ENCODE peak calls at places on chromosomes 6 and 20, in ten cellular contexts. H, L, W, A, C, S, R, I, U and M are unnamed samples.

GRCh38 chr6:31659649-31660223 is 842 bp downstream of the C6orf47 start:
- DNase-seq in H (no peak), U (peak; percentile 28), A (peak; percentile 23), I (peak; percentile 40), R (peak; percentile 64), C (no peak), S (peak; percentile 19), W (peak; percentile 25), L (peak; percentile 46), M (peak; percentile 23)

GRCh38 chr20:37777556-37777955 is 83.7 kb downstream of the CTNNBL1 start:
- DNase-seq in I (no peak), R (no peak), H (no peak), S (peak; percentile 16), L (no peak), A (peak; percentile 38), C (no peak), W (peak; percentile 17), U (no peak), M (no peak)

GRCh38 chr6:16949696-16950095 is 152.2 kb upstream of the STMND1 start:
- DNase-seq in U (no peak), I (no peak), S (peak; percentile 70), R (peak; percentile 48), W (peak; percentile 21), A (no peak), H (no peak), L (no peak), C (no peak), M (no peak)

GRCh38 chr6:25968769-25969168 is 6.2 kb downstream of the TRIM38 start:
- DNase-seq in W (peak; percentile 42), L (no peak), U (no peak), A (peak; percentile 17), I (no peak), S (no peak), R (peak; percentile 78), C (no peak), H (no peak), M (no peak)

GRCh38 chr6:156783958-156784357 is 6.8 kb downstream of the ARID1B start:
- DNase-seq in S (no peak), C (no peak), W (no peak), A (no peak), R (no peak), U (no peak), L (no peak), H (no peak), I (no peak), M (no peak)

GRCh38 chr20:10347066-10347465 is 87.0 kb downstream of the MKKS start:
- DNase-seq in C (no peak), R (no peak), A (no peak), S (peak; percentile 81), U (no peak), I (no peak), L (no peak), H (no peak), W (peak; percentile 22), M (no peak)

GRCh38 chr6:152474341-152474740 is 162.8 kb downstream of the SYNE1 start:
- DNase-seq in H (no peak), S (no peak), A (no peak), L (no peak), I (no peak), R (no peak), C (no peak), U (no peak), W (no peak), M (no peak)

GRCh38 chr6:46014511-46015118 is 1.0 kb downstream of the CLIC5 start:
- DNase-seq in U (peak; percentile 63), S (no peak), W (no peak), H (no peak), R (no peak), A (no peak), I (peak; percentile 45), L (peak; percentile 49), C (peak; percentile 54), M (no peak)

GRCh38 chr6:132153221-132153896 is 202.2 kb upstream of the CCN2 start:
- DNase-seq in R (peak; percentile 91), C (no peak), S (peak; percentile 96), H (no peak), I (no peak), L (no peak), W (peak; percentile 86), U (no peak), A (peak; percentile 86), M (no peak)

GRCh38 chr6:157593596-157593995 is 212.6 kb downstream of the ZDHHC14 start:
- DNase-seq in C (no peak), W (no peak), L (no peak), S (no peak), R (no peak), U (no peak), I (no peak), H (no peak), A (no peak), M (no peak)

GRCh38 chr6:46044876-46045617 is 29.4 kb upstream of the CLIC5 start:
- DNase-seq in A (peak; percentile 74), U (no peak), S (peak; percentile 85), C (peak; percentile 68), R (peak; percentile 90), I (no peak), W (peak; percentile 89), L (peak; percentile 70), H (no peak), M (no peak)

GRCh38 chr6:46491789-46492547 is 719 bp upstream of the RCAN2 start:
- DNase-seq in L (peak; percentile 65), A (peak; percentile 1), I (peak; percentile 34), R (peak; percentile 71), C (peak; percentile 77), H (no peak), W (peak; percentile 18), S (no peak), U (peak; percentile 80), M (peak; percentile 55)

GRCh38 chr6:142474446-142475289 is 172.9 kb downstream of the ADGRG6 start:
- DNase-seq in W (peak; percentile 80), H (peak; percentile 10), I (no peak), C (no peak), R (peak; percentile 65), A (peak; percentile 76), L (peak; percentile 82), S (peak; percentile 36), U (peak; percentile 75), M (peak; percentile 59)

GRCh38 chr6:90294614-90294988 is 2.0 kb downstream of the BACH2 start:
- DNase-seq in I (no peak), C (no peak), R (peak; percentile 15), W (no peak), A (no peak), L (no peak), S (no peak), H (no peak), U (peak; percentile 35), M (no peak)

GRCh38 chr20:6492396-6493055 is 275.0 kb upstream of the BMP2 start:
- DNase-seq in R (no peak), S (peak; percentile 51), A (peak; percentile 25), H (no peak), C (no peak), U (no peak), L (peak; percentile 78), W (peak; percentile 12), I (no peak), M (no peak)

GRCh38 chr6:3341467-3341866 is 82.7 kb downstream of the PSMG4 start:
- DNase-seq in H (no peak), I (no peak), S (peak; percentile 91), W (peak; percentile 95), L (no peak), A (peak; percentile 83), U (peak; percentile 7), C (no peak), R (peak; percentile 97), M (no peak)
- H3K27ac ChIP-seq in H (no peak overlapping the region), I (peak overlapping the region; percentile 12), S (peak overlapping the region; percentile 75), W (no peak overlapping the region), L (peak overlapping the region; percentile 49), A (no peak overlapping the region), U (peak overlapping the region; percentile 70), C (peak overlapping the region; percentile 27), R (peak overlapping the region; percentile 85), M (peak overlapping the region; percentile 36)

GRCh38 chr20:53597521-53598120 is 4.0 kb upstream of the ZNF217 start:
- DNase-seq in S (no peak), C (no peak), R (no peak), H (no peak), U (no peak), I (no peak), A (no peak), L (peak; percentile 30), W (no peak), M (no peak)
- H3K27ac ChIP-seq in S (no peak overlapping the region), C (no peak overlapping the region), R (no peak overlapping the region), H (no peak overlapping the region), U (no peak overlapping the region), I (peak overlapping the region; percentile 100), A (no peak overlapping the region), L (peak overlapping the region; percentile 95), W (no peak overlapping the region), M (peak overlapping the region; percentile 100)

GRCh38 chr6:1201547-1202200 is 110.2 kb upstream of the FOXQ1 start:
- DNase-seq in W (no peak), C (no peak), U (no peak), A (no peak), S (no peak), R (no peak), H (no peak), L (no peak), I (no peak), M (no peak)

GRCh38 chr6:1202201-1202600 is 109.7 kb upstream of the FOXQ1 start:
- DNase-seq in A (no peak), L (no peak), W (no peak), U (no peak), I (no peak), R (no peak), C (no peak), S (no peak), H (no peak), M (no peak)

GRCh38 chr6:1200706-1201105 is 111.2 kb upstream of the FOXQ1 start:
- DNase-seq in L (peak; percentile 58), H (no peak), U (no peak), S (no peak), C (no peak), W (peak; percentile 82), I (no peak), A (peak; percentile 39), R (peak; percentile 9), M (no peak)

GRCh38 chr6:1197309-1197708 is 114.6 kb upstream of the FOXQ1 start:
- DNase-seq in R (no peak), S (no peak), C (no peak), I (no peak), W (no peak), A (no peak), U (no peak), L (no peak), H (no peak), M (no peak)

GRCh38 chr6:1199981-1200637 is 111.8 kb upstream of the FOXQ1 start:
- DNase-seq in R (peak; percentile 9), L (no peak), A (peak; percentile 6), I (no peak), C (no peak), U (no peak), S (no peak), H (no peak), W (no peak), M (no peak)
- H3K27ac ChIP-seq in R (no peak overlapping the region), L (peak overlapping the region; percentile 54), A (no peak overlapping the region), I (no peak overlapping the region), C (no peak overlapping the region), U (no peak overlapping the region), S (no peak overlapping the region), H (no peak overlapping the region), W (peak overlapping the region; percentile 95), M (no peak overlapping the region)

DNA sequence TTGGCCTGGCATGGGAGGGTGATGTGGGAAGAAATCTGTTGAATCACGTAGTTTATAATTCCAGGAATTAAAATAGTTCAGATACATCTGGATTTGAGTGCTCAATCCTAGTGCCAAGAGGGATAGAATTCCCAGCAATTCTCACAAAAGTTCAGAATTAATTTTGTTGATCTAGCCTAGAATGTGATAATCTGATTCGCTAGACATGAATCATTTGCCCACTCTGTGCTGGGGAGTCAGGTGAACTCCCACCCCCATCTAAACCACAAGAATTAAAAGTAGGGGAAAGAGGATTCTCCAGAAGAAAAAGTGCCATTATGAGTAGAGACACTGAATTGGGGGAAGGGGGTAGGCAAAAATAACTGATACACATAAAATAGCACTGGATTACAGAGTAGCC is 85.0 kb downstream of the LIN28B start:
- DNase-seq in C (no peak), H (no peak), A (no peak), W (no peak), R (no peak), U (no peak), L (no peak), I (no peak), S (peak; percentile 67), M (no peak)
- H3K27ac ChIP-seq in C (no peak overlapping the region), H (no peak overlapping the region), A (no peak overlapping the region), W (no peak overlapping the region), R (no peak overlapping the region), U (peak overlapping the region; percentile 79), L (peak overlapping the region; percentile 64), I (no peak overlapping the region), S (peak overlapping the region; percentile 62), M (no peak overlapping the region)